ENCODE peak calls at places on chromosomes 1 and 21, in nine cellular contexts. I is epithelial cell of esophagus, O is astrocyte of the spinal cord, X is cardiac muscle cell, G is esophagus squamous epithelium, R is BJ, V is adrenal gland, L is cardiac fibroblast, K is OCI-LY7. D is an unnamed sample.

GRCh38 chr1:199396456-199396855 is 631.1 kb upstream of the NR5A2 start:
- DNase-seq in V (no peak), O (no peak), I (no peak), X (no peak), L (no peak), R (no peak), G (no peak), K (no peak), D (no peak)

GRCh38 chr1:150765229-150765976 is at the start of gene CTSS:
- DNase-seq in G (no peak), R (peak), K (peak), I (no peak), O (peak), L (peak), V (no peak), X (no peak), D (peak)

GRCh38 chr1:216686860-216687545 is 36.2 kb downstream of the ESRRG start:
- DNase-seq in X (peak), L (peak), I (peak), G (no peak), R (no peak), K (no peak), O (no peak), V (peak), D (no peak)

GRCh38 chr1:109482796-109483638 is 688 bp upstream of the ATXN7L2 start:
- DNase-seq in V (peak), G (no peak), K (peak), R (no peak), O (no peak), L (no peak), X (peak), I (no peak), D (no peak)

GRCh38 chr1:211356723-211357418 is 30.2 kb downstream of the TRAF5 start:
- DNase-seq in V (no peak), L (peak), O (peak), K (no peak), R (no peak), I (peak), X (no peak), G (no peak), D (no peak)

GRCh38 chr21:46145840-46146691 is 9.3 kb downstream of the FTCD start:
- DNase-seq in R (no peak), L (no peak), O (no peak), X (no peak), K (no peak), I (no peak), V (no peak), G (no peak), D (no peak)

GRCh38 chr1:19676438-19676922 is 11.8 kb downstream of the HTR6 start:
- DNase-seq in G (no peak), R (no peak), I (peak), K (no peak), O (peak), L (peak), V (peak), X (peak), D (no peak)

GRCh38 chr1:39647247-39647646 is 7.8 kb upstream of the HEYL start:
- DNase-seq in G (no peak), R (no peak), X (no peak), V (no peak), K (no peak), L (no peak), O (no peak), I (no peak), D (no peak)

GRCh38 chr21:38075833-38076567 is 159.7 kb upstream of the KCNJ6 start:
- DNase-seq in R (no peak), G (no peak), K (no peak), X (no peak), I (no peak), L (no peak), O (no peak), V (no peak), D (no peak)

GRCh38 chr1:85681087-85681486 is 27.1 kb downstream of the ZNHIT6 start:
- DNase-seq in K (no peak), V (no peak), G (no peak), L (peak), I (no peak), X (no peak), R (no peak), O (peak), D (no peak)

GRCh38 chr1:24138481-24139158 is 4.3 kb downstream of the IL22RA1 start:
- DNase-seq in O (no peak), I (no peak), X (no peak), R (no peak), L (no peak), G (no peak), K (no peak), V (no peak), D (no peak)

GRCh38 chr1:213110349-213111300 is 59.6 kb downstream of the RPS6KC1 start:
- DNase-seq in K (no peak), O (no peak), G (no peak), V (no peak), I (no peak), R (no peak), X (no peak), L (no peak), D (peak)

GRCh38 chr1:211236633-211237321 is 22.4 kb upstream of the RCOR3 start:
- DNase-seq in X (no peak), K (no peak), O (peak), R (no peak), I (peak), V (no peak), L (peak), G (no peak), D (no peak)

GRCh38 chr1:183029591-183030000 is 6.4 kb downstream of the LAMC1 start:
- DNase-seq in O (peak), X (no peak), I (peak), R (peak), L (peak), G (no peak), V (no peak), K (no peak), D (no peak)

GRCh38 chr1:58852731-58853485 is 69.1 kb upstream of the JUN start:
- DNase-seq in I (no peak), L (no peak), G (no peak), O (no peak), K (no peak), V (no peak), R (no peak), X (no peak), D (no peak)

GRCh38 chr1:114832057-114832456 is 22.6 kb upstream of the SYCP1 start:
- DNase-seq in I (no peak), X (no peak), R (no peak), G (no peak), V (no peak), O (no peak), L (no peak), K (no peak), D (no peak)

GRCh38 chr1:41483960-41484844 is at the start of gene EDN2:
- DNase-seq in V (no peak), L (no peak), I (peak), X (peak), K (no peak), O (no peak), R (no peak), G (no peak), D (no peak)

GRCh38 chr1:112011231-112011630 is 21.8 kb upstream of the KCND3 start:
- DNase-seq in V (peak), R (no peak), O (peak), L (peak), K (no peak), G (no peak), I (peak), X (no peak), D (no peak)

GRCh38 chr21:30153697-30154340 is 12.8 kb downstream of the CLDN17 start:
- DNase-seq in I (peak), X (no peak), K (no peak), V (no peak), R (no peak), L (no peak), G (no peak), O (no peak), D (no peak)

GRCh38 chr1:19313636-19313959 is 1.5 kb downstream of the SLC66A1 start:
- DNase-seq in X (no peak), I (peak), V (no peak), L (no peak), K (no peak), O (no peak), G (no peak), R (no peak), D (no peak)

GRCh38 chr1:234260578-234260977 is 112.7 kb upstream of the COA6 start:
- DNase-seq in V (no peak), I (peak), L (peak), X (no peak), O (peak), G (no peak), R (no peak), K (no peak), D (no peak)

GRCh38 chr1:206513312-206514111 is 6.2 kb downstream of the RASSF5 start:
- DNase-seq in K (no peak), X (no peak), G (no peak), R (peak), L (peak), O (peak), I (peak), V (peak), D (no peak)

GRCh38 chr1:17561561-17561985 is 22.1 kb downstream of the ARHGEF10L start:
- DNase-seq in G (no peak), K (no peak), X (no peak), O (peak), R (no peak), L (peak), I (no peak), V (peak), D (no peak)
- H3K4me3 ChIP-seq in G (no peak), K (no peak), X (no peak), O (no peak), R (no peak), L (no peak), I (no peak), V (no peak), D (no peak)

GRCh38 chr1:17700981-17701870 is 53.9 kb upstream of the ACTL8 start:
- DNase-seq in K (no peak), O (no peak), L (no peak), V (no peak), G (no peak), I (no peak), X (no peak), R (no peak), D (no peak)

GRCh38 chr1:17700363-17700762 is 54.8 kb upstream of the ACTL8 start:
- DNase-seq in K (no peak), G (no peak), X (no peak), L (no peak), I (no peak), V (no peak), O (no peak), R (no peak), D (no peak)

GRCh38 chr1:17692645-17693044 is 62.5 kb upstream of the ACTL8 start:
- DNase-seq in K (no peak), G (no peak), V (no peak), R (no peak), X (no peak), O (no peak), I (no peak), L (no peak), D (no peak)

GRCh38 chr1:17691147-17691634 is 63.9 kb upstream of the ACTL8 start:
- DNase-seq in I (no peak), L (no peak), R (no peak), X (no peak), K (no peak), G (no peak), O (no peak), V (no peak), D (no peak)

GRCh38 chr1:17696417-17697301 is 58.5 kb upstream of the ACTL8 start:
- DNase-seq in R (peak), I (peak), O (peak), G (no peak), X (peak), V (peak), L (peak), K (no peak), D (no peak)
- TF ChIP-seq CTCF in R (peak), I (peak), O (peak), G (peak), X (peak), V (peak), L (peak), K (no peak), D (no peak)

GRCh38 chr1:26702680-26703038 is 6.8 kb downstream of the ARID1A start:
- DNase-seq in R (no peak), O (no peak), K (no peak), G (no peak), I (no peak), V (no peak), X (no peak), L (no peak), D (no peak)

GRCh38 chr1:26706315-26706714 is 10.5 kb downstream of the ARID1A start:
- DNase-seq in G (no peak), L (no peak), K (peak), I (no peak), R (no peak), V (no peak), X (no peak), O (no peak), D (no peak)

GRCh38 chr1:26703466-26703865 is 7.7 kb downstream of the ARID1A start:
- DNase-seq in I (no peak), L (no peak), V (no peak), X (no peak), K (no peak), G (no peak), O (no peak), R (no peak), D (no peak)

GRCh38 chr1:26704629-26705028 is 8.8 kb downstream of the ARID1A start:
- DNase-seq in L (no peak), I (no peak), V (no peak), O (no peak), K (no peak), R (no peak), G (no peak), X (no peak), D (no peak)

DNA sequence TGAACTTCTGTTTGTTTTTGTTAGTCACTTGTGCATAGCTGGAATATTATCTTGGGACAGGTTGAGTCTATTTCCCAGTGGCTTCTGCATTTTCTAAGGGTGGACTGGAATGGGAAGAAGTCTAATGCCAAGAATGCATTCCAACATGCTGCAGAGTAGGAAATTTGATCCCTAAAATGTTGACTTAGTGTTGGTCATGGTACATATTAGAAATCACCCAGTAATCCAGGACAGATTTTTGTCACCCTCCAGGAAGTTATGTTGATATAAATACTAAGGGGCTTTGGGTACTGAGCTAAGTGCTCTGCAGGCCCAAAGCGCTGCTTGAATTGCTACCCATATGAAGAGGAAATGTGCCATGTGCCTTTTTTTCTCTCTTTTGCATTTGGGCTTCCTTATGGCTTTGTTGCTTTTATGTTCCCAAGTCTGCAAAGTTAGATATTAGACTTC is 10.0 kb downstream of the ARID1A start:
- DNase-seq in V (no peak), R (peak), O (peak), K (peak), L (peak), G (no peak), X (no peak), I (peak), D (no peak)
- H3K4me3 ChIP-seq in V (no peak), R (no peak), O (no peak), K (peak), L (no peak), G (no peak), X (no peak), I (no peak), D (no peak)

GRCh38 chr1:47515390-47515789 is 77.5 kb downstream of the FOXD2 start:
- DNase-seq in I (no peak), K (no peak), V (no peak), X (peak), O (no peak), R (no peak), G (no peak), L (no peak), D (no peak)
- TF ChIP-seq CTCF in I (no peak), K (no peak), V (no peak), X (no peak), O (no peak), R (no peak), G (no peak), L (no peak), D (no peak)

DNA sequence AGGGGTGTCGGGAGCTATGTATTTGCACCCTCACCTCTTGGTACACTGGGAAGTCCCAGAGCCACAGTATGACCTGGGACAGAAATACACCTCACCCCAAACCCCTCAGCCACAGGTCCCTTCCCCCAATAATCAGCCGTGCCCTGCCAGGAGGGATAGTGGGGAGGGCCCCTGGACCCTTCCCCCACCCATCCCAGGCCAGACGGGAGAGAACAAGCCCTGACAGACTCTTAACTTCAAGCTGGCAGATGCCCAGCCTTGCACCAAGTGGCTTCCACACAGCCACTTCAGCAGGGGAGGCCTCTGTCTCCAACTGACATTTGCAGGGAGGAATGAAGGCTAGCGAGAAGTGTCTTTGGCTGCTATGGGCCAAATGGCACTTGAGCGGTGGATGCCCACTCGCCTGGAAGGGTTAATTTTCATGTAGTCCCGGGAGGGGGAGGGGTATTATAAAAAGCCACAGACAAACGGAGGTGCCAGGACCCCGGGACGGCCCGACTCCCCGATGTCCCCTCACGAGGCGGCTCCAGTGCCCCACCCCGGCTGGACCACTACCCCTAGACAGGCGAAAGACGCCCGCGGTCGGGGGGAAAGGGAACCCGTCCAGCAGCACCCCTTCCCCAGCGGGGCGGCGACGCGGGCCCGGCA is 495 bp downstream of the SYNC start:
- DNase-seq in R (no peak), I (peak), K (no peak), V (peak), L (no peak), X (peak), G (no peak), O (peak), D (no peak)
- H3K4me3 ChIP-seq in R (peak), I (peak), K (no peak), V (no peak), L (peak), X (peak), G (peak), O (peak), D (no peak)

GRCh38 chr1:117810553-117810952 is 118.9 kb downstream of the GDAP2 start:
- DNase-seq in K (no peak), V (no peak), X (no peak), R (peak), L (no peak), G (no peak), O (no peak), I (no peak), D (no peak)
- TF ChIP-seq CTCF in K (no peak), V (no peak), X (no peak), R (peak), L (no peak), G (no peak), O (no peak), I (no peak), D (no peak)

GRCh38 chr1:43732132-43732531 is 24.8 kb downstream of the ST3GAL3 start:
- DNase-seq in X (no peak), G (no peak), K (no peak), L (no peak), I (no peak), R (no peak), V (no peak), O (no peak), D (no peak)
- H3K4me3 ChIP-seq in X (no peak), G (no peak), K (no peak), L (no peak), I (no peak), R (no peak), V (no peak), O (no peak), D (no peak)